ENCODE peak calls at places on chromosomes 6 and 20, in seven cellular contexts. U is head of caudate nucleus, H is mesenchymal stem cell, I is PC-9, Z is tibial artery, R is hypothalamus, A is naive B cell. B is an unnamed sample.

GRCh38 chr6:124495316-124496176 is 466.7 kb upstream of the RNF217 start:
- DNase-seq in U (no peak), H (no peak), I (no peak), Z (no peak), R (no peak), A (no peak), B (no peak)

GRCh38 chr6:106591111-106591825 is 38.0 kb downstream of the RTN4IP1 start:
- DNase-seq in U (no peak), H (peak; percentile 70), I (peak; percentile 12), Z (no peak), R (no peak), A (no peak), B (no peak)

GRCh38 chr6:111657146-111657545 is 51.5 kb upstream of the TRAF3IP2 start:
- DNase-seq in U (no peak), H (peak; percentile 80), I (no peak), Z (no peak), R (no peak), A (no peak), B (no peak)

GRCh38 chr20:10984294-10984693 is 310.5 kb upstream of the JAG1 start:
- DNase-seq in U (no peak), H (no peak), I (no peak), Z (no peak), R (no peak), A (no peak), B (no peak)

GRCh38 chr6:111715321-111715720 is 109.6 kb upstream of the TRAF3IP2 start:
- DNase-seq in U (peak; percentile 71), H (no peak), I (no peak), Z (no peak), R (peak; percentile 43), A (no peak), B (no peak)

GRCh38 chr20:25039697-25040437 is 18.1 kb downstream of the ACSS1 start:
- DNase-seq in U (peak; percentile 80), H (peak; percentile 4), I (peak; percentile 71), Z (peak; percentile 98), R (peak; percentile 73), A (no peak), B (no peak)

GRCh38 chr6:3757241-3757641 is 5.7 kb upstream of the PXDC1 start:
- DNase-seq in U (no peak), H (no peak), I (no peak), Z (peak; percentile 64), R (no peak), A (no peak), B (no peak)

GRCh38 chr20:20743511-20744169 is 31.2 kb upstream of the RALGAPA2 start:
- DNase-seq in U (peak; percentile 70), H (peak; percentile 22), I (no peak), Z (peak; percentile 79), R (peak; percentile 71), A (no peak), B (peak; percentile 79)

GRCh38 chr20:4730782-4731181 is 9.1 kb downstream of the PRND start:
- DNase-seq in U (no peak), H (peak; percentile 6), I (no peak), Z (no peak), R (no peak), A (no peak), B (no peak)

GRCh38 chr6:33587529-33588215 is 7.6 kb upstream of the BAK1 start:
- DNase-seq in U (peak; percentile 71), H (no peak), I (no peak), Z (no peak), R (no peak), A (no peak), B (no peak)

GRCh38 chr6:54722328-54722727 is 124.2 kb upstream of the FAM83B start:
- DNase-seq in U (no peak), H (no peak), I (no peak), Z (no peak), R (no peak), A (no peak), B (no peak)

GRCh38 chr6:166958926-166959861 is 2.8 kb upstream of the RNASET2 start:
- DNase-seq in U (peak; percentile 33), H (peak; percentile 52), I (no peak), Z (no peak), R (no peak), A (peak; percentile 79), B (peak; percentile 68)

GRCh38 chr6:37481793-37482192 is 17.9 kb downstream of the CCDC167 start:
- DNase-seq in U (no peak), H (no peak), I (no peak), Z (peak; percentile 51), R (no peak), A (no peak), B (no peak)

GRCh38 chr20:23200914-23201313 is 114.8 kb upstream of the CD93 start:
- DNase-seq in U (no peak), H (no peak), I (peak; percentile 49), Z (no peak), R (no peak), A (no peak), B (no peak)

GRCh38 chr6:139422105-139423036 is 47.9 kb upstream of the CITED2 start:
- DNase-seq in U (no peak), H (no peak), I (no peak), Z (no peak), R (no peak), A (no peak), B (no peak)

GRCh38 chr6:110053395-110054240 is 75.5 kb downstream of the GPR6 start:
- DNase-seq in U (peak; percentile 73), H (peak; percentile 66), I (peak; percentile 9), Z (no peak), R (no peak), A (peak; percentile 22), B (no peak)

GRCh38 chr6:41204156-41204555 is 3.2 kb upstream of the TREML2 start:
- DNase-seq in U (no peak), H (no peak), I (no peak), Z (no peak), R (no peak), A (no peak), B (no peak)

GRCh38 chr20:61436674-61437279 is 184.7 kb downstream of the CDH4 start:
- DNase-seq in U (peak; percentile 52), H (peak; percentile 37), I (no peak), Z (peak; percentile 49), R (peak; percentile 56), A (no peak), B (no peak)

GRCh38 chr6:396126-396520 is 4.6 kb downstream of the IRF4 start:
- DNase-seq in U (no peak), H (no peak), I (no peak), Z (no peak), R (no peak), A (no peak), B (no peak)

GRCh38 chr6:22030730-22031619 is 265.9 kb downstream of the PRL start:
- DNase-seq in U (no peak), H (no peak), I (no peak), Z (no peak), R (no peak), A (no peak), B (no peak)

GRCh38 chr6:114390176-114390575 is 47.4 kb upstream of the HS3ST5 start:
- DNase-seq in U (no peak), H (no peak), I (no peak), Z (no peak), R (no peak), A (no peak), B (no peak)

GRCh38 chr20:37077009-37077408 is 18.8 kb downstream of the RBL1 start:
- DNase-seq in U (no peak), H (no peak), I (no peak), Z (no peak), R (no peak), A (no peak), B (no peak)

GRCh38 chr20:51199920-51200319 is 177.0 kb upstream of the KCNG1 start:
- DNase-seq in U (no peak), H (no peak), I (no peak), Z (no peak), R (no peak), A (no peak), B (no peak)

GRCh38 chr6:147852772-147853171 is 344.3 kb downstream of the SAMD5 start:
- DNase-seq in U (no peak), H (no peak), I (no peak), Z (no peak), R (no peak), A (no peak), B (no peak)

GRCh38 chr6:31659649-31660223 is 842 bp downstream of the C6orf47 start:
- DNase-seq in U (peak; percentile 17), H (peak; percentile 52), I (peak; percentile 18), Z (no peak), R (no peak), A (no peak), B (peak; percentile 16)

GRCh38 chr6:132734694-132735236 is 20.9 kb upstream of the VNN1 start:
- DNase-seq in U (peak; percentile 2), H (peak; percentile 93), I (no peak), Z (no peak), R (no peak), A (no peak), B (no peak)

GRCh38 chr6:14128017-14128416 is 10.4 kb downstream of the CD83 start:
- DNase-seq in U (no peak), H (no peak), I (no peak), Z (no peak), R (no peak), A (no peak), B (no peak)

GRCh38 chr20:25033250-25033940 is 24.5 kb downstream of the ACSS1 start:
- DNase-seq in U (no peak), H (no peak), I (no peak), Z (no peak), R (no peak), A (no peak), B (no peak)